ENCODE peak calls at places on chromosomes 4 and X, in six cellular contexts. G is stomach, K is K562, O is GM23338, D is SK-N-MC, H is Panc1. U is an unnamed sample.

GRCh38 chr4:84379881-84380618 is 119.0 kb downstream of the NKX6-1 start:
- DNase-seq in G (no peak), K (no peak), O (peak; percentile 24), D (no peak), H (no peak), U (no peak)

GRCh38 chrX:71326394-71326793 is 24.8 kb downstream of the ITGB1BP2 start:
- DNase-seq in G (no peak), K (no peak), O (no peak), D (no peak), H (no peak), U (no peak)

GRCh38 chr4:65834707-65835106 is 164.4 kb upstream of the EPHA5 start:
- DNase-seq in G (no peak), K (no peak), O (no peak), D (no peak), H (no peak), U (no peak)

GRCh38 chr4:101102114-101102752 is 245.1 kb downstream of the PPP3CA start:
- DNase-seq in G (peak; percentile 42), K (no peak), O (no peak), D (no peak), H (no peak), U (no peak)

GRCh38 chrX:134431894-134432293 is 28.1 kb upstream of the HPRT1 start:
- DNase-seq in G (no peak), K (no peak), O (no peak), D (no peak), H (no peak), U (no peak)

GRCh38 chr4:173489514-173489913 is 40.5 kb downstream of the HAND2 start:
- DNase-seq in G (no peak), K (no peak), O (no peak), D (peak; percentile 84), H (no peak), U (no peak)

GRCh38 chr4:133565379-133565778 is 416.3 kb downstream of the PCDH10 start:
- DNase-seq in G (no peak), K (no peak), O (no peak), D (peak; percentile 95), H (no peak), U (no peak)

GRCh38 chr4:112521123-112522116 is 5.4 kb upstream of the NEUROG2 start:
- DNase-seq in G (no peak), K (no peak), O (peak; percentile 34), D (no peak), H (no peak), U (no peak)

GRCh38 chr4:117417856-117418255 is 332.5 kb upstream of the TRAM1L1 start:
- DNase-seq in G (no peak), K (no peak), O (no peak), D (no peak), H (no peak), U (no peak)

GRCh38 chr4:120723986-120724385 is 198.5 kb downstream of the PRDM5 start:
- DNase-seq in G (no peak), K (no peak), O (no peak), D (no peak), H (no peak), U (no peak)

GRCh38 chrX:5236096-5236495 is 992.6 kb downstream of the NLGN4X start:
- DNase-seq in G (no peak), K (no peak), O (peak; percentile 39), D (no peak), H (no peak), U (no peak)

GRCh38 chr4:154928640-154929257 is 147.7 kb downstream of the RBM46 start:
- DNase-seq in G (no peak), K (no peak), O (peak; percentile 65), D (no peak), H (no peak), U (no peak)

GRCh38 chr4:142126890-142127497 is 490.6 kb downstream of the IL15 start:
- DNase-seq in G (peak; percentile 56), K (peak; percentile 13), O (peak; percentile 80), D (peak; percentile 47), H (peak; percentile 51), U (no peak)

GRCh38 chrX:26778320-26778888 is 562.4 kb downstream of the MAGEB5 start:
- DNase-seq in G (no peak), K (no peak), O (peak; percentile 32), D (no peak), H (no peak), U (no peak)

GRCh38 chr4:152039085-152039484 is 278.3 kb upstream of the GATB start:
- DNase-seq in G (no peak), K (no peak), O (no peak), D (no peak), H (no peak), U (peak; percentile 84)

GRCh38 chrX:23276475-23276874 is 58.2 kb upstream of the PTCHD1 start:
- DNase-seq in G (no peak), K (no peak), O (no peak), D (no peak), H (no peak), U (no peak)

GRCh38 chr4:26204249-26204825 is 116.5 kb upstream of the RBPJ start:
- DNase-seq in G (no peak), K (no peak), O (no peak), D (no peak), H (no peak), U (no peak)

GRCh38 chr4:8333726-8334460 is 64.3 kb downstream of the HTRA3 start:
- DNase-seq in G (peak; percentile 7), K (no peak), O (no peak), D (no peak), H (no peak), U (no peak)

GRCh38 chr4:110860901-110861300 is 238.0 kb upstream of the PITX2 start:
- DNase-seq in G (no peak), K (no peak), O (no peak), D (no peak), H (no peak), U (no peak)

GRCh38 chr4:5166377-5166776 is 115.1 kb downstream of the STK32B start:
- DNase-seq in G (no peak), K (no peak), O (no peak), D (no peak), H (no peak), U (no peak)

GRCh38 chr4:62487016-62487415 is 1286.9 kb downstream of the ADGRL3 start:
- DNase-seq in G (no peak), K (no peak), O (no peak), D (no peak), H (no peak), U (no peak)

GRCh38 chr4:11297627-11298026 is 131.1 kb downstream of the HS3ST1 start:
- DNase-seq in G (no peak), K (no peak), O (no peak), D (no peak), H (no peak), U (no peak)

GRCh38 chrX:123809854-123810375 is 49.9 kb upstream of the XIAP start:
- DNase-seq in G (no peak), K (no peak), O (no peak), D (no peak), H (no peak), U (no peak)
- TF ChIP-seq POLR2AphosphoS5 in G (no peak), K (no peak), O (no peak), D (no peak), H (no peak), U (no peak)

DNA sequence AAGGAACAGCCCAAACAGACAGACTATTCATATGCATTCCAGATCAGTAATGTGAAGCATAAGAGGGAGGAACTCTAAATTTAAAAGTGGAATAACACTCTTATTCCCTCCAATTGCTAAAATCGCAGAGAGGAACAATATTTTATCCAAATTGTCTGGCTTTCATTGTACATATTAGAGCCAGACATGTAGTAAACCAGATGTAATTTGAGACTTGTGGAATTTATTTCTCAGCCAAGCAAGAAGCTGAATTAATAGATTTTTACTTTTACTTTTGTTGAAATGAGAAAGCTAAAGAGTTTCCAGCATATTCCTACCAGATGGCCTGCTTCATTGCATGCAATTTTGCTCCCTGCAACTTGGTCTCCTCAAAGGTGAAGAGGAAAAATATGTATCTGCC is 674.6 kb upstream of the SLIT2 start:
- DNase-seq in G (no peak), K (no peak), O (no peak), D (no peak), H (no peak), U (no peak)
- TF ChIP-seq POLR2AphosphoS5 in G (no peak), K (no peak), O (no peak), D (no peak), H (no peak), U (no peak)

GRCh38 chrX:108223606-108224005 is 132.0 kb downstream of the ATG4A start:
- DNase-seq in G (no peak), K (no peak), O (no peak), D (no peak), H (no peak), U (no peak)

GRCh38 chrX:108224218-108224617 is 132.6 kb downstream of the ATG4A start:
- DNase-seq in G (no peak), K (no peak), O (no peak), D (no peak), H (no peak), U (no peak)

GRCh38 chrX:108219949-108220601 is 128.5 kb downstream of the ATG4A start:
- DNase-seq in G (no peak), K (peak; percentile 34), O (no peak), D (no peak), H (no peak), U (no peak)

GRCh38 chrX:108224727-108225455 is 133.3 kb downstream of the ATG4A start:
- DNase-seq in G (no peak), K (peak; percentile 42), O (peak; percentile 72), D (peak; percentile 3), H (no peak), U (no peak)

DNA sequence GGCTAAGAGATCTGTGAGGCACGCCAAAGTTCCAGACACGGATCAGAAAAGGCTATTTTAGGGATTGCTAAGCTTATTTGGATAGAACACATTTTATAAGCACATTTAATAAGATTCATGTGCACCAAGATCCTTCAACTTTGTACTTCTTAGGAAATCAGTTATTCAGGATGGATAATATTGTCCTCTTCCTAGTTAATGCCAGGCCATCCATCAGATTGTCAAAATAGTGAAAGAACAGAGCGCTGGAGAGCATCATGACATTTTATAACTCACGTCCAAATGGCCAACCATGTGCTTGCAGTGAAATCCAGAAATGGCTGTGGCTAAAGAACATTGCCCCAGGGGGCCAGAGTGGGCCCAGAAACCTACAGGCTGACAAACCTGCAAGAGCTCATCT is 129.9 kb downstream of the ATG4A start:
- DNase-seq in G (no peak), K (no peak), O (no peak), D (no peak), H (no peak), U (no peak)
- TF ChIP-seq POLR2AphosphoS5 in G (no peak), K (no peak), O (no peak), D (no peak), H (no peak), U (peak; percentile 21)

DNA sequence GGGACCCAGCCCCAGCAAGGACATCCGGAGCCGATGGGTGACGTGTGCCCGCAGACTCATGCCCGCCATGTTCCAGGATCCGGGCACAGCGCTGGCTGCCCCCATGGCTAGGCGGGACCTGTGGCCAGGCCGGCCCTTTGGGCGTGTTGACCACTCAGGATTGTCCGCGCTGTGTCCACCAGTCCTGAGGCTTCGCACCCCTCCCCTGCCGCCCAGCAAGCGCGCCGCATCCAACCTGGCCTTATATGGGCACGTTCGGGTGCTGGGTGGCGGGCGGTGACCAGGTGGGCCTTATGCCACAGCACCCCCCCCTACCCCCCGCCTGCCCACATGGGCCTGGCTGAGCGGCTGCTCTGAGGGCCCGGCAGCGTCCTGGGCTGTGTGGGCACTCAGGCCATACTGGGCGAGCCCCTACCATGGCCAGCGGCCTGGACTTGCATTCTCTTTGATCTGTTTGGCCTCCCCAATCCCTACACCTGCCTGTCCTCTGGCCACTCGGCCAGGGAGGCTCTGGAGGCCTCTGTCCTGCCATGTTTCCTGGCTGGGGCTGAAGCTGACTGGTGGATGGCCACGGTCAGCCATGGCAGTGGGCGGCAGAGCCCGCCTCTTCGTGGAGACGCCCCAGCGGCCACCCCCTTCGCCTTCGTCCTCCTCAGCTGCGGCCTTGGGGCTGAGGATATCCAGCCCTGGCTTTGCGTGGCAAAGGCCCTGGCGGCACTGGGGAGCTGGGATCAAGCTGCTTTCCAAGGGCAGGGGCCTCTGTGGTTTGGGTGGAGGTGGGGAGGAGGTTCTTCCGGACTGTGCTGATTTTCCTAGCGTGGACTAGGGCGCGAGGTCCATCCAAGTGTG is 2.0 kb downstream of the FGFRL1 start:
- DNase-seq in G (no peak), K (no peak), O (no peak), D (no peak), H (no peak), U (no peak)
- TF ChIP-seq POLR2AphosphoS5 in G (no peak), K (no peak), O (no peak), D (no peak), H (no peak), U (no peak)

U was measured in esophagus muscularis mucosa.